ENCODE peak calls at places on chromosome 5, in six cellular contexts. Q, V, G, R, I and C are unnamed samples.

GRCh38 chr5:72498284-72498683 is 8.9 kb downstream of the ZNF366 start:
- DNase-seq in I (no peak), G (no peak), Q (no peak), R (no peak), V (no peak), C (no peak)

GRCh38 chr5:90802695-90803317 is 244.2 kb downstream of the ADGRV1 start:
- DNase-seq in V (peak), I (no peak), G (no peak), R (peak), Q (peak), C (peak)

GRCh38 chr5:116371935-116372334 is 202.7 kb downstream of the SEMA6A start:
- DNase-seq in V (peak), Q (no peak), G (no peak), R (no peak), I (no peak), C (no peak)

GRCh38 chr5:169223595-169223953 is 77.4 kb downstream of the SLIT3 start:
- DNase-seq in Q (no peak), G (no peak), R (no peak), V (no peak), I (no peak), C (no peak)

GRCh38 chr5:103690676-103691075 is 128.1 kb upstream of the NUDT12 start:
- DNase-seq in I (no peak), R (no peak), Q (no peak), G (no peak), V (no peak), C (no peak)

GRCh38 chr5:159943331-159943730 is 27.0 kb downstream of the ADRA1B start:
- DNase-seq in V (no peak), I (no peak), R (no peak), Q (no peak), G (no peak), C (no peak)

GRCh38 chr5:122845253-122846050 is at the start of gene SNX24:
- DNase-seq in Q (no peak), R (peak), G (no peak), I (peak), V (peak), C (peak)

GRCh38 chr5:34410411-34411139 is 245.6 kb upstream of the RAI14 start:
- DNase-seq in V (no peak), I (no peak), G (no peak), Q (no peak), R (no peak), C (no peak)

GRCh38 chr5:155024015-155024414 is 10.5 kb downstream of the KIF4B start:
- DNase-seq in Q (no peak), R (no peak), I (no peak), G (no peak), V (no peak), C (no peak)

GRCh38 chr5:3412146-3412545 is 183.5 kb upstream of the IRX1 start:
- DNase-seq in Q (no peak), G (no peak), R (no peak), I (no peak), V (no peak), C (no peak)

GRCh38 chr5:3340471-3340870 is 255.2 kb upstream of the IRX1 start:
- DNase-seq in G (peak), V (no peak), Q (no peak), R (no peak), I (no peak), C (no peak)

GRCh38 chr5:157607371-157608161 is 32.0 kb upstream of the ADAM19 start:
- DNase-seq in Q (no peak), R (no peak), G (no peak), V (no peak), I (no peak), C (no peak)

GRCh38 chr5:40481226-40481625 is 198.5 kb upstream of the PTGER4 start:
- DNase-seq in Q (no peak), V (no peak), R (no peak), G (no peak), I (no peak), C (no peak)

GRCh38 chr5:91000743-91001142 is 382.4 kb downstream of the ARRDC3 start:
- DNase-seq in Q (no peak), R (no peak), I (no peak), G (no peak), V (no peak), C (no peak)

GRCh38 chr5:116361171-116361967 is 213.3 kb downstream of the SEMA6A start:
- DNase-seq in G (no peak), R (peak), Q (no peak), I (no peak), V (no peak), C (no peak)

GRCh38 chr5:143142596-143143435 is 260.7 kb downstream of the NR3C1 start:
- DNase-seq in I (peak), Q (no peak), G (no peak), V (no peak), R (no peak), C (no peak)

GRCh38 chr5:39829479-39829878 is 404.7 kb upstream of the DAB2 start:
- DNase-seq in I (no peak), G (no peak), R (no peak), Q (no peak), V (no peak), C (no peak)

GRCh38 chr5:132776077-132776931 is 735 bp downstream of the SEPTIN8 start:
- DNase-seq in I (no peak), R (peak), G (peak), Q (no peak), V (peak), C (peak)

GRCh38 chr5:52787600-52788504 is at the start of the genes ITGA1 and PELO:
- DNase-seq in I (peak), Q (no peak), R (peak), G (peak), V (peak), C (peak)

GRCh38 chr5:115471674-115472073 is 72.9 kb downstream of the FEM1C start:
- DNase-seq in Q (no peak), R (no peak), V (no peak), G (no peak), I (peak), C (no peak)

DNA sequence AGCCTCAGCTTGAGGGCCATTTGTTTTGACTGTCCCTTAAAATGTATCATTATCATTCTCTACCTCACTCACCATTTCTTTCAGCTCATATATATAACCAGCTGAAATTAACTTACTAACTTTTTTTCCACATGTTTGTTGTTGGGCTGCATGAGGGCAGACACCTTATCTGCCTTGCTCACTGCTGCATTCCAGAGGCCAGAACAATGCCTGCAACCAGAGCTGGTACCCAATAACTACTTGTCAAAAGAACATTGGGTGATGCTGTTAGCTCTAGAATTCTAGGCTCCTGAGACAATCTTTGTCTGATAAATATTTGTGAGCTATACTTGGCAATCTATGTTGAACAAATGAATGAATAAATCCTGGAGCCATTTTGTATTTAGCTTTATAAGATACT is 68.3 kb downstream of the HTR4 start:
- DNase-seq in Q (no peak), R (no peak), V (no peak), I (no peak), G (no peak), C (no peak)
- TF ChIP-seq CTCF in Q (peak), R (no peak), V (no peak), I (no peak), G (no peak), C (no peak)

GRCh38 chr5:141186897-141187512 is at the start of gene PCDHB9:
- DNase-seq in R (peak), I (no peak), G (no peak), V (peak), Q (no peak), C (peak)

GRCh38 chr5:141196363-141196762 is 3.1 kb upstream of the PCDHB11 start:
- DNase-seq in V (no peak), R (no peak), G (no peak), I (no peak), Q (no peak), C (no peak)

DNA sequence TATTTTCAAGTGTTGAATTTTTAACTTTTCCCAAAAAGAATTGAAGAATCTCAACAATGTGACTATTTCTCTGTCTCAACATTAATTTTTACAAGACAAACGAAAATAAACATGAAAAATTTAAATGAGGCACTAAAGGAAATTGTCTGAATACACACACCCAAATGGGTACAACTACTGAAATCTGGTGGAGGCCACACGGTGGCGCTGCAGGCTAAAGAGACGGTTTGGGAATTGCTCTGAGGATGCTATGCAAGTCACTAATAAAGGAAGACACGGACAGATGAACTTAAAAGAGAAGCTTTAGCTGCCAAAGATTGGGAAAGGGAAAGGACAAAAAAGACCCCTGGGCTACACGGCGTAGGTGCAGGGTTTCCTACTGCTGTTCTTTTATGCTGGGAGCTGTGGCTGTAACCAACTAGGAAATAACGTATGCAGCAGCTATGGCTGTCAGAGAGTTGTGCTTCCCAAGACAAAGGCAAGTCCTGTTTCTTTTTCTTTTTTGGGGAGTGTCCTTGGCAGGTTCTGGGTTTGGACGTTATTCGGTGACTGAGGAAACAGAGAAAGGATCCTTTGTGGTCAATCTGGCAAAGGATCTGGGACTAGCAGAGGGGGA is at the start of gene PCDHB10:
- DNase-seq in G (no peak), R (peak), I (no peak), Q (no peak), V (peak), C (no peak)
- TF ChIP-seq CTCF in G (peak), R (peak), I (no peak), Q (peak), V (peak), C (no peak)

DNA sequence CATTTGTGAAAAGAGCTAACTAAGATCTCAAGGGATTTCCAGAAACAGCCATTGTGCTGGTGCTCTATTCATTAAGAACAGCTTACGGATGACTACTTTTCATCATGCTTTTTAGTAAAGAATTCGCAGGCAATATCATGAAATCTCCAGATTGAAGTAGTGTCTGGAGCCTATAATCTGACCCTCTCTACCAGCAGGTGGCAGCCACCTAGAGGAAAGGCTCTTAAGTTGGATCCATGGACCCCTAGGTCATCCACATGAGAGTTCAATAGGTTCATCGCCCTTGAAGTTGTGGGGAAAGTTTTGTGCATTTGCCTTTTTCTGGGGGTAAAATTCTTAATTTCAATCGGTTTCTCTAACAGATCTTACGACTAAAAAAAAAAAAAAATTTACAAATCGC is 82.3 kb downstream of the SLC1A3 start:
- DNase-seq in Q (no peak), I (no peak), V (peak), R (no peak), G (no peak), C (no peak)
- TF ChIP-seq CTCF in Q (peak), I (no peak), V (peak), R (peak), G (peak), C (no peak)

DNA sequence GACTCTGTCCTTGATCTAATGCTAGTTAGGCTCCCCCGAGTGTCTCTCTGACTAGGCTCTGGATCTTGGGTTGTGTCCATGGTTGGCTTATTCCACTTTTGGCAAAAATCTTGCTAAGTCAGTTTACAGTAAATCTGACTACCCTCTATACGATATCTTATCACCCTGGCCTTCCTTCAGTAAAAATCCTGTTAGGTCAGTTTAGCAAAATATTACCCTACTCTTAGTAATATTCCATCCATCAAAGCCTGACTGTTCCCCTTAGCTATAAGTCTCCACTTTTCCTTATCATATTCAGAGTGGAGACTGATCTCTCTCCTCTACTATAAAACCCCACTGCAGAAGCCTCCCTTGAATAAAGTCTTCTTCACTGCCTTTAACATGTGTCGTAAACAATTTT is 22.1 kb downstream of the MINAR2 start:
- DNase-seq in Q (no peak), V (no peak), R (no peak), G (no peak), I (no peak), C (no peak)
- TF ChIP-seq CTCF in Q (no peak), V (no peak), R (no peak), G (no peak), I (no peak), C (no peak)